ENCODE peak calls at places on chromosome 10, in seven cellular contexts. Y is OCI-LY7, K is endodermal cell, R is cardiac fibroblast, W is foreskin keratinocyte, M is IMR-90, Q is fibroblast of lung. B is an unnamed sample.

GRCh38 chr10:132630666-132631347 is 93.2 kb downstream of the INPP5A start:
- DNase-seq in M (no peak), K (no peak), R (peak; percentile 34), Q (no peak), W (no peak), Y (no peak), B (no peak)

GRCh38 chr10:132884691-132885271 is 57.6 kb downstream of the CFAP46 start:
- DNase-seq in W (no peak), R (no peak), Y (no peak), Q (no peak), K (no peak), M (no peak), B (no peak)

GRCh38 chr10:20466731-20467130 is 430.4 kb downstream of the NEBL start:
- DNase-seq in Q (peak; percentile 68), R (peak; percentile 29), Y (no peak), K (no peak), W (peak; percentile 34), M (peak; percentile 2), B (no peak)

GRCh38 chr10:103772096-103772845 is 83.1 kb downstream of the SH3PXD2A start:
- DNase-seq in Y (peak; percentile 78), Q (peak; percentile 96), W (peak; percentile 57), M (peak; percentile 98), K (peak; percentile 95), R (peak; percentile 87), B (peak; percentile 90)

GRCh38 chr10:86205761-86206145 is 160.8 kb downstream of the GRID1 start:
- DNase-seq in R (no peak), M (no peak), Y (no peak), K (no peak), W (no peak), Q (no peak), B (no peak)

GRCh38 chr10:110893559-110894179 is 21.9 kb downstream of the PDCD4 start:
- DNase-seq in R (peak; percentile 71), W (no peak), M (peak; percentile 46), Y (peak; percentile 85), Q (peak; percentile 33), K (no peak), B (peak; percentile 48)

GRCh38 chr10:104336829-104337526 is 1.3 kb downstream of the ITPRIP start:
- DNase-seq in Y (no peak), M (peak; percentile 80), R (peak; percentile 84), Q (peak; percentile 86), K (peak; percentile 72), W (no peak), B (peak; percentile 67)

GRCh38 chr10:98261436-98262277 is 6.3 kb downstream of the LOXL4 start:
- DNase-seq in M (no peak), R (no peak), W (no peak), K (no peak), Y (no peak), Q (no peak), B (no peak)

GRCh38 chr10:1972406-1972805 is 235.1 kb upstream of the ADARB2 start:
- DNase-seq in R (no peak), Q (no peak), W (no peak), M (no peak), K (no peak), Y (no peak), B (no peak)

GRCh38 chr10:9215121-9215520 is 1160.6 kb downstream of the GATA3 start:
- DNase-seq in Y (no peak), R (no peak), M (no peak), K (no peak), W (no peak), Q (no peak), B (no peak)

GRCh38 chr10:9205558-9205957 is 1151.1 kb downstream of the GATA3 start:
- DNase-seq in W (no peak), Y (no peak), Q (no peak), M (no peak), K (no peak), R (no peak), B (no peak)

GRCh38 chr10:9214618-9215017 is 1160.1 kb downstream of the GATA3 start:
- DNase-seq in Y (no peak), Q (no peak), K (no peak), M (no peak), W (no peak), R (no peak), B (no peak)

GRCh38 chr10:9209105-9209798 is 1154.8 kb downstream of the GATA3 start:
- DNase-seq in W (no peak), Y (peak; percentile 60), Q (peak; percentile 36), M (peak; percentile 60), R (peak; percentile 73), K (peak; percentile 94), B (peak; percentile 79)

DNA sequence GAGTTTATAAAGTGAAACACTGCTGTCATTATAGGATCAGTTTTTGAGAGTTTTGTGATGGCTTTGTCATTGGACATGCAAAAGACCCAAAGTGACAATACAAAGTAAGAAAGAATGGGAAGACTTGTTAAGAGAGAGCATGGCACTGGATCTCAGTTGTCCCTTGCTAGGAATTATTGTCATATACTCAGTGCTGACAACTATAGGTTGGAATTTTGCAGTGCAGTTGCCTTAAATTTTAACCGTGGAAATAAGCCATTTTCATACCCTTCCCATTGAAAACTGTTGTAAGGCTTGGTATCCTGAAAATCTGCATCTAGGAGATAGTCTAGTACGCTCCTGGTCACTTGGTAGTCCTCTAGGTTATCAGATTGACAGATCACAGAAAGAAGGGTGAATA is 1156.7 kb downstream of the GATA3 start:
- DNase-seq in R (no peak), K (no peak), Q (no peak), Y (no peak), W (no peak), M (peak; percentile 8), B (peak; percentile 4)
- TF ChIP-seq CTCF in R (peak; percentile 31), K (peak; percentile 72), Q (peak; percentile 37), Y (peak; percentile 29), W (peak; percentile 56), M (peak; percentile 48), B (peak; percentile 51)

DNA sequence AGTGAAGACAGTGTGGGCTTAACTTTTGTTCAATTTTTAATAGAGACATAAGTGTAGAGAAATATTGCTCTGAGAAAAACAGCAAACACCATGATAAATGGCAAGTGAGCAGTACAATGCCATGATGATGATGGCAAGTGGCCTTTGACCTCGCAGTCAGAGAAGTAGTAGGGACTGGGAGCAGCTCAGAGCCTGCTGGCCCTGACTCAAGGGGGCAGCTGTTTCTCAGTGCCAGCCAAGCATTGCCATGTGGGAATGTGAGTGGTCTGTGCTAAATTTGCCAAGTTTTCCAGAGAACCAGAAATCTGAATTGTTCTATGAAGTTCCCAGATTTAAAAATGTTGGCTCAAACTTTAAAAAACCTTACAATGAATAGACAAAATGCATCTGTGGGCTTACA is 187.9 kb downstream of the BICC1 start:
- DNase-seq in R (peak; percentile 20), M (no peak), W (no peak), Q (no peak), Y (no peak), K (no peak), B (no peak)
- TF ChIP-seq CTCF in R (no peak), M (no peak), W (no peak), Q (no peak), Y (no peak), K (no peak), B (no peak)

GRCh38 chr10:2992401-2993198 is 74.7 kb upstream of the PFKP start:
- DNase-seq in Q (peak; percentile 74), K (no peak), R (no peak), W (no peak), M (no peak), Y (no peak), B (no peak)
- TF ChIP-seq CTCF in Q (peak; percentile 22), K (peak; percentile 64), R (peak; percentile 23), W (no peak), M (no peak), Y (peak; percentile 47), B (peak; percentile 40)

GRCh38 chr10:71483135-71483534 is 86.4 kb downstream of the CDH23 start:
- DNase-seq in W (no peak), K (no peak), Q (no peak), M (no peak), Y (no peak), R (no peak), B (no peak)

GRCh38 chr10:71483871-71484270 is 87.2 kb downstream of the CDH23 start:
- DNase-seq in R (no peak), Q (no peak), M (no peak), Y (no peak), K (no peak), W (no peak), B (no peak)

GRCh38 chr10:71489077-71489476 is 92.4 kb downstream of the CDH23 start:
- DNase-seq in K (no peak), Q (no peak), Y (no peak), M (no peak), W (no peak), R (no peak), B (no peak)

GRCh38 chr10:71484352-71484751 is 87.6 kb downstream of the CDH23 start:
- DNase-seq in K (no peak), Y (no peak), R (no peak), M (no peak), Q (no peak), W (no peak), B (peak; percentile 21)

DNA sequence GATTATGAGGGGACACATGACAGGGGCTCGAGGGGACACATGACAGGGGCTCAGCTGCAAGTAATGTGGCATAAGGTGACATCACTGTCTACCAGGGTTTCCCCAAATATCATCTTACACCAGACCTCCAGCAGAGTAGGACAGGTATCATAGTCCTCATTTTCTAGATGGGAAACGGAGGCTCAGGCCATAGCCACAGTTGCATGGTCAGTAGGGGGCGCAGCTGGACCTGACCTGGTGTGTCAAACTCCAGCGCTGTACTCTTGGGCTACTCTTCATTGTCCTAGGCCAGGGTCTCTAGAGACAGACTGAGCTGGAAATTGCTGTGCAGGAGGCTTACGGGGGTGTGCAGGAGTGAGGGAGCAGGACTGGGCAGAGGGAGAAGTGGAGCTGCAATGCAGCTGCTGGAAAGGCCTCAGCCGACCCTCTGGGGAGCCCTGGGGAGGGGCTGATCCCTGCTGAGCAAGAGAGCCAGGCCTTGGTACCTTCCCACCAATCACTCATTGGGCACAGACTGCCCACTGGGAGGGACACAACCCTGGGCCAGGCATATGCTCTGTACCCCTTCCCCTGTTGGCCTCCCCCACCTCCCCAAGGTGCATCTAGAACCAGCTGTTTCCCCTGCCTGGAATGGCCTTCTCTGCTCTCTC is 89.9 kb downstream of the CDH23 start:
- DNase-seq in R (peak; percentile 65), Q (peak; percentile 28), M (peak; percentile 2), W (no peak), K (peak; percentile 93), Y (peak; percentile 42), B (peak; percentile 92)
- TF ChIP-seq CTCF in R (peak; percentile 70), Q (peak; percentile 42), M (peak; percentile 27), W (peak; percentile 60), K (peak; percentile 95), Y (peak; percentile 76), B (peak; percentile 92)

B was measured in neural progenitor cell.